ENCODE peak calls at places on chromosomes 3 and 15, in seven cellular contexts. O is K562, K is heart left ventricle, I is uterus, J is right lobe of liver, F is spleen, P is adrenal gland. V is an unnamed sample.

GRCh38 chr3:127151992-127152391 is 40.9 kb upstream of the PRR23E start:
- DNase-seq in J (no peak), K (no peak), P (no peak), O (no peak), F (no peak), I (no peak), V (no peak)

GRCh38 chr15:84981711-84982300 is at the start of gene PDE8A:
- DNase-seq in J (peak; percentile 65), K (peak; percentile 29), O (peak; percentile 78), P (peak; percentile 56), F (no peak), I (no peak), V (peak; percentile 26)

GRCh38 chr3:103730744-103731143 is 1295.9 kb downstream of the ZPLD1 start:
- DNase-seq in K (no peak), J (no peak), I (no peak), O (no peak), P (no peak), F (no peak), V (no peak)

GRCh38 chr3:16211176-16211904 is 36.9 kb downstream of the GALNT15 start:
- DNase-seq in O (no peak), F (no peak), I (no peak), K (no peak), J (no peak), P (no peak), V (no peak)

GRCh38 chr15:84631706-84632272 is 22.3 kb downstream of the WDR73 start:
- DNase-seq in O (no peak), J (no peak), I (no peak), K (no peak), P (no peak), F (no peak), V (no peak)

GRCh38 chr15:97482521-97482920 is 478.0 kb upstream of the ARRDC4 start:
- DNase-seq in P (no peak), I (no peak), O (no peak), K (no peak), F (no peak), J (no peak), V (no peak)

GRCh38 chr15:80473574-80474223 is 69.5 kb downstream of the ARNT2 start:
- DNase-seq in J (no peak), K (no peak), F (no peak), O (no peak), P (no peak), I (no peak), V (no peak)

GRCh38 chr3:192637803-192638202 is 89.5 kb downstream of the FGF12 start:
- DNase-seq in P (no peak), O (no peak), K (no peak), F (no peak), I (no peak), J (no peak), V (no peak)

GRCh38 chr3:156356537-156357363 is 198.2 kb downstream of the SSR3 start:
- DNase-seq in I (peak; percentile 31), K (no peak), F (no peak), J (no peak), P (no peak), O (no peak), V (no peak)

GRCh38 chr3:53254190-53254809 is 1.5 kb downstream of the TKT start:
- DNase-seq in K (no peak), O (no peak), F (no peak), I (no peak), P (peak; percentile 74), J (no peak), V (no peak)

GRCh38 chr3:52091566-52092290 is 35.4 kb upstream of the DUSP7 start:
- DNase-seq in O (no peak), J (peak; percentile 26), I (no peak), F (peak; percentile 61), K (no peak), P (no peak), V (no peak)

GRCh38 chr15:73620078-73620477 is 13.1 kb downstream of the NPTN start:
- DNase-seq in P (no peak), F (no peak), I (no peak), K (no peak), O (no peak), J (no peak), V (no peak)

GRCh38 chr3:139491966-139492365 is 15.7 kb upstream of the RBP2 start:
- DNase-seq in O (no peak), F (no peak), K (no peak), I (no peak), P (no peak), J (no peak), V (no peak)

GRCh38 chr15:101250331-101250730 is 1.5 kb downstream of the CHSY1 start:
- DNase-seq in I (no peak), O (no peak), P (no peak), F (no peak), K (no peak), J (no peak), V (no peak)

GRCh38 chr15:83602021-83602420 is 51.9 kb upstream of the ADAMTSL3 start:
- DNase-seq in O (no peak), P (no peak), F (no peak), K (no peak), I (no peak), J (no peak), V (no peak)

GRCh38 chr15:38065721-38066120 is 131.3 kb downstream of the TMCO5A start:
- DNase-seq in P (no peak), F (no peak), O (no peak), K (no peak), I (no peak), J (no peak), V (no peak)

GRCh38 chr15:40891810-40892448 is 2.3 kb upstream of the VPS18 start:
- DNase-seq in J (no peak), O (no peak), K (no peak), P (peak; percentile 62), I (no peak), F (no peak), V (peak; percentile 56)

GRCh38 chr3:168071971-168072645 is 23.6 kb downstream of the GOLIM4 start:
- DNase-seq in I (no peak), F (no peak), P (no peak), O (no peak), K (no peak), J (no peak), V (no peak)

GRCh38 chr3:53236112-53236841 is 19.5 kb downstream of the TKT start:
- DNase-seq in O (peak; percentile 54), J (peak; percentile 92), F (peak; percentile 93), P (peak; percentile 91), K (peak; percentile 74), I (peak; percentile 37), V (peak; percentile 47)

GRCh38 chr3:132038198-132038825 is 3.5 kb upstream of the CPNE4 start:
- DNase-seq in I (no peak), O (no peak), F (no peak), P (no peak), J (no peak), K (no peak), V (no peak)

GRCh38 chr3:33737146-33737545 is 19.1 kb upstream of the CLASP2 start:
- DNase-seq in K (no peak), J (no peak), I (no peak), F (no peak), O (no peak), P (no peak), V (no peak)

GRCh38 chr3:50258979-50259378 is 10.0 kb upstream of the SEMA3B start:
- DNase-seq in F (no peak), O (no peak), J (no peak), K (no peak), P (no peak), I (no peak), V (no peak)

GRCh38 chr3:50259432-50260026 is 9.4 kb upstream of the SEMA3B start:
- DNase-seq in F (no peak), K (no peak), I (no peak), P (no peak), J (no peak), O (no peak), V (no peak)

GRCh38 chr3:50257990-50258389 is 11.0 kb upstream of the SEMA3B start:
- DNase-seq in F (no peak), J (no peak), O (no peak), P (no peak), I (no peak), K (no peak), V (no peak)

GRCh38 chr3:50255251-50255615 is 13.7 kb upstream of the SEMA3B start:
- DNase-seq in I (no peak), J (no peak), K (no peak), F (no peak), O (no peak), P (no peak), V (no peak)

GRCh38 chr3:50256978-50257890 is 11.7 kb upstream of the SEMA3B start:
- DNase-seq in K (no peak), F (no peak), P (no peak), J (no peak), I (no peak), O (no peak), V (no peak)
- TF ChIP-seq CTCF in K (peak; percentile 52), F (no peak), P (no peak), J (peak; percentile 53), I (no peak), O (peak; percentile 29), V (peak; percentile 48)

GRCh38 chr15:31265090-31265870 is 61.4 kb upstream of the KLF13 start:
- DNase-seq in P (peak; percentile 20), O (no peak), F (peak; percentile 87), K (peak; percentile 16), I (peak; percentile 8), J (peak; percentile 71), V (no peak)
- TF ChIP-seq POLR2A in P (no peak), O (no peak), F (no peak), K (no peak), I (no peak), J (no peak), V (no peak)

DNA sequence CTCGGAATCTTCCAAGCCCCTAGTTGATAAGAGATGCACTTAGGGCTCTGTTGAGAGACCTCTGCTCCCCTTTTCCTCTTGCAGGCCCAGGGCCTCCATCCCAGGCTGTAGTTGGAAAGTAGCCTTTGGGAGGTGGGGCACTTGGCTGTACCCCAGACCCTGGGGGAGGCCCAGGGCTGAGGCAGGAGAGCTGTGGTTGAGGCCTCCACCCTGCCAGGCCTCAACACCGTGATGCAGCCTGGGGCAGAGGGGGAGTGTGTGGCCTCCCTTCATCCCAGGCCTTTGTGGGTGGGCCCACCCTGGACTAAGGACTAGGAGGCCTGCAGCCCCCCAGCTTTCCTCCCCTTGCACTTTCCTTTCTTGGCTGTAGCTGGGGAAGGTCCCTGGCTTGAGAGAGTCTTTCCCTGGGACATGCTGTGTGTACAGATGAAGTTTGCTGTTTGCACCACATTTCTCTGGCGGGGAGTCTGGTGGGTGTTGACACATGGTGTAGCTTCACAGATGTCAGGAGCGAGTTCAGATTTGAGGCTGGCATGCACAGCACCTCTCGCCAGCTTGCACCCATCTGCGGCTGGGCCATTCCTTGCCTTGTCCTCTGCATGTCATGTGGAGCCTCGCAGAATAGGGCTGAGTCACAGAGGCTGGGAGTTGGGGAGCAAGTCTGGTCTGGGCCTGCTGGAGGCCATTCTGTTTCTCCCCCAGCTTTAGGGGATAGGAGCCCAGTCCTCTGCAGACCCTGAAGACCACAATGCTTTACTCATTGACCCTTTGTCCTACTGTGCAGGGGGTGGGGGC is 13.7 kb downstream of the PLEKHO2 start:
- DNase-seq in F (no peak), I (no peak), K (no peak), O (no peak), J (no peak), P (peak; percentile 51), V (no peak)
- H3K27ac ChIP-seq in F (peak overlapping the region; percentile 98), I (peak overlapping the region; percentile 72), K (peak overlapping the region; percentile 83), O (no peak overlapping the region), J (no peak overlapping the region), P (peak overlapping the region; percentile 90), V (peak overlapping the region; percentile 55)

DNA sequence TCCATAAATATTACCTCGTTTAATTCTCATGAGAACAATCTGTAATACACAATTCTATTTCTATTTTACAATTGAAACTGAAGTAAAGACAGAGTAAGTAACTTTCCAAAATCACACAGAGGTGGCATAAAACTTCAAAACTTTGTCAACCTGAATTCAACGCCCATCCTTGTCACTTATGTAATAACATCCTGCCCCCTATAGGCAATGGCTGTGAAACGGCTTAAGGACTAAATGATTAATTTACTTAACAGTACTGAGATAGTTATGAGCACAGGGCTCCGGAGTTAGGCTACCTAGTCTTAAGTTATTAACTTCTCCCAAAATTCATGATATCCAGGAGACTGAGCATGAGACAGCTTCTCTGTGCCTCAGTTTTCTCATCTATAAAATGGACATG is 293.1 kb upstream of the CHRM5 start:
- DNase-seq in O (peak; percentile 18), F (no peak), I (no peak), P (no peak), J (no peak), K (no peak), V (no peak)
- TF ChIP-seq CTCF in O (peak; percentile 39), F (no peak), I (peak; percentile 23), P (peak; percentile 29), J (peak; percentile 29), K (peak; percentile 34), V (no peak)

V was measured in prostate gland.